ENCODE peak calls at places on chromosomes 13 and 19, in ten cellular contexts. H is fibroblast of lung; Q is GM03348; V is HEK293T; U is glutamatergic neuron; B is kidney tubule cell; Y is GM04504; L is CD8-positive, alpha-beta memory T cell; I is GOT3; N is frontal cortex. J is an unnamed sample.

GRCh38 chr19:30046522-30046921 is 104.5 kb downstream of the URI1 start:
- DNase-seq in V (no peak), Y (no peak), B (peak), N (no peak), H (no peak), U (no peak), Q (no peak), L (no peak), I (no peak), J (no peak)

GRCh38 chr13:95643814-95644598 is 500 bp downstream of the DZIP1 start:
- DNase-seq in H (peak), Q (peak), U (peak), Y (peak), B (peak), I (no peak), V (peak), L (no peak), N (peak), J (no peak)

GRCh38 chr19:44111910-44112463 is 1.2 kb upstream of the ZNF225 start:
- DNase-seq in N (no peak), I (no peak), H (peak), Q (peak), V (no peak), U (peak), Y (no peak), B (peak), L (no peak), J (no peak)

GRCh38 chr13:112711528-112712265 is 21.9 kb downstream of the ATP11A start:
- DNase-seq in L (no peak), Y (peak), I (peak), B (peak), V (peak), Q (peak), H (peak), N (peak), U (peak), J (peak)

GRCh38 chr13:76820759-76821158 is 65.4 kb downstream of the KCTD12 start:
- DNase-seq in U (no peak), H (peak), Q (peak), L (no peak), Y (peak), N (no peak), V (no peak), B (no peak), I (no peak), J (no peak)

GRCh38 chr19:49690656-49691242 is at the start of gene CPT1C:
- DNase-seq in Y (no peak), L (peak), Q (peak), I (no peak), B (peak), V (no peak), U (peak), N (peak), H (peak), J (no peak)

GRCh38 chr19:1173160-1173844 is 766 bp downstream of the SBNO2 start:
- DNase-seq in H (no peak), B (no peak), N (peak), Q (no peak), I (no peak), L (no peak), Y (no peak), V (no peak), U (no peak), J (no peak)

GRCh38 chr13:86002921-86003488 is 203.8 kb upstream of the SLITRK6 start:
- DNase-seq in B (peak), L (no peak), H (no peak), U (no peak), Y (no peak), Q (no peak), N (no peak), I (no peak), V (no peak), J (no peak)

GRCh38 chr13:64274481-64275217 is 2859.0 kb upstream of the PCDH20 start:
- DNase-seq in Q (no peak), Y (no peak), N (no peak), V (no peak), B (no peak), L (no peak), H (no peak), U (no peak), I (no peak), J (no peak)

GRCh38 chr19:30479657-30480056 is 107.5 kb downstream of the ZNF536 start:
- DNase-seq in L (no peak), Y (no peak), I (no peak), B (no peak), U (no peak), V (no peak), Q (no peak), H (no peak), N (no peak), J (no peak)

GRCh38 chr19:18414504-18415176 is 4.6 kb upstream of the SSBP4 start:
- DNase-seq in U (no peak), H (no peak), L (no peak), V (no peak), I (no peak), Q (no peak), N (no peak), Y (no peak), B (no peak), J (no peak)

GRCh38 chr19:20351244-20351643 is 184.2 kb downstream of the ZNF486 start:
- DNase-seq in U (no peak), V (no peak), L (no peak), Y (no peak), I (no peak), Q (no peak), H (no peak), B (no peak), N (no peak), J (no peak)

GRCh38 chr13:28655566-28655965 is 3.4 kb upstream of the POMP start:
- DNase-seq in H (peak), B (peak), Y (no peak), V (no peak), L (no peak), U (no peak), Q (peak), N (no peak), I (no peak), J (no peak)

GRCh38 chr13:114099191-114099590 is 33.2 kb downstream of the RASA3 start:
- DNase-seq in B (peak), H (peak), Y (peak), N (peak), V (peak), U (peak), Q (peak), I (peak), L (no peak), J (peak)

GRCh38 chr13:112245959-112246358 is 130.2 kb upstream of the SPACA7 start:
- DNase-seq in H (no peak), Q (no peak), U (no peak), Y (no peak), L (no peak), N (no peak), V (no peak), I (no peak), B (no peak), J (no peak)

GRCh38 chr19:11268783-11269267 is 6.5 kb upstream of the DOCK6 start:
- DNase-seq in V (no peak), Q (no peak), N (no peak), Y (peak), I (no peak), H (peak), L (no peak), U (peak), B (no peak), J (no peak)

GRCh38 chr19:17092696-17093095 is 17.1 kb downstream of the MYO9B start:
- DNase-seq in V (no peak), I (no peak), Q (no peak), H (no peak), L (no peak), N (no peak), Y (no peak), B (no peak), U (no peak), J (no peak)

GRCh38 chr13:30551194-30551593 is 66.5 kb upstream of the USPL1 start:
- DNase-seq in L (peak), Y (no peak), U (no peak), Q (no peak), I (no peak), V (peak), H (peak), N (no peak), B (peak), J (no peak)

GRCh38 chr19:27824108-27824507 is 1388.8 kb downstream of the UQCRFS1 start:
- DNase-seq in L (no peak), I (no peak), B (no peak), Q (no peak), N (no peak), V (no peak), U (no peak), Y (peak), H (no peak), J (no peak)

GRCh38 chr13:114151031-114151430 is 18.6 kb upstream of the RASA3 start:
- DNase-seq in V (no peak), H (no peak), I (no peak), Q (no peak), L (no peak), B (no peak), Y (no peak), N (no peak), U (no peak), J (no peak)

GRCh38 chr19:5914946-5915781 is 1.1 kb downstream of the CAPS start:
- DNase-seq in U (no peak), Y (no peak), V (no peak), B (no peak), H (no peak), L (no peak), I (no peak), N (no peak), Q (no peak), J (no peak)

GRCh38 chr13:19153782-19154450 is 27.7 kb downstream of the TUBA3C start:
- DNase-seq in I (no peak), Q (no peak), V (peak), U (no peak), B (no peak), N (no peak), L (no peak), Y (no peak), H (no peak), J (no peak)

GRCh38 chr19:2235396-2236284 is 489 bp downstream of the PLEKHJ1 start:
- DNase-seq in V (no peak), U (peak), N (no peak), L (no peak), H (no peak), B (peak), Q (peak), Y (no peak), I (no peak), J (no peak)

GRCh38 chr13:59112375-59112774 is 1051.4 kb downstream of the DIAPH3 start:
- DNase-seq in N (peak), L (no peak), U (no peak), B (peak), I (no peak), Q (peak), Y (no peak), V (no peak), H (peak), J (no peak)

GRCh38 chr13:24071423-24072075 is 89.0 kb upstream of the SPATA13 start:
- DNase-seq in V (no peak), N (no peak), U (no peak), Y (peak), L (no peak), B (peak), Q (peak), H (peak), I (no peak), J (no peak)

GRCh38 chr13:45003417-45003816 is 14.1 kb downstream of the GPALPP1 start:
- DNase-seq in Y (no peak), L (no peak), B (no peak), I (no peak), Q (no peak), H (no peak), N (no peak), V (no peak), U (no peak), J (no peak)

GRCh38 chr19:18464646-18465045 is 26.7 kb upstream of the ISYNA1 start:
- DNase-seq in V (no peak), I (no peak), N (peak), U (no peak), Y (peak), H (peak), B (no peak), Q (peak), L (no peak), J (peak)

GRCh38 chr13:28059214-28059613 is 41.2 kb downstream of the FLT3 start:
- DNase-seq in N (no peak), Q (peak), V (peak), Y (no peak), U (peak), H (peak), B (peak), I (no peak), L (no peak), J (no peak)

GRCh38 chr13:88622362-88622973 is 951.3 kb downstream of the SLITRK5 start:
- DNase-seq in I (no peak), H (no peak), Q (no peak), L (peak), U (no peak), Y (no peak), V (no peak), N (no peak), B (no peak), J (no peak)

GRCh38 chr19:11142528-11143171 is 12.9 kb downstream of the SPC24 start:
- DNase-seq in I (peak), Q (peak), N (no peak), H (peak), B (peak), U (no peak), V (peak), Y (peak), L (no peak), J (peak)

GRCh38 chr13:27928805-27929753 is 9.3 kb downstream of the PDX1 start:
- DNase-seq in H (no peak), I (no peak), Q (no peak), V (no peak), N (no peak), U (peak), B (no peak), Y (no peak), L (no peak), J (no peak)

GRCh38 chr13:21399741-21400140 is 59.4 kb downstream of the ZDHHC20 start:
- DNase-seq in V (no peak), N (no peak), U (no peak), Q (no peak), B (peak), I (no peak), L (no peak), Y (no peak), H (no peak), J (no peak)

GRCh38 chr19:45250832-45251451 is at the start of gene MARK4:
- DNase-seq in B (peak), N (peak), L (peak), V (peak), H (peak), I (no peak), U (peak), Y (no peak), Q (peak), J (peak)

GRCh38 chr19:33662391-33662790 is 40.6 kb downstream of the CHST8 start:
- DNase-seq in I (no peak), H (no peak), L (no peak), V (no peak), Q (no peak), Y (no peak), N (no peak), U (no peak), B (no peak), J (peak)

GRCh38 chr19:48271531-48272151 is 1.8 kb downstream of the ZNF114 start:
- DNase-seq in Q (peak), U (peak), V (no peak), B (peak), H (peak), L (no peak), N (no peak), I (no peak), Y (no peak), J (peak)

GRCh38 chr19:13623686-13624405 is 117.6 kb upstream of the CACNA1A start:
- DNase-seq in I (no peak), U (peak), Y (no peak), V (no peak), Q (no peak), N (no peak), B (no peak), H (no peak), L (no peak), J (no peak)